ENCODE peak calls at places on chromosomes 2 and 18, in ten cellular contexts. X is HL-60; M is CD4-positive, alpha-beta T cell; D is HFFc6; Q is foreskin keratinocyte; F is fibroblast of lung; G is stomach; N is progenitor cell of endocrine pancreas; T is GM13977; I is neural progenitor cell. A is an unnamed sample.

GRCh38 chr18:24878289-24878688 is 417.9 kb downstream of the HRH4 start:
- DNase-seq in X (no peak), M (no peak), D (peak), Q (peak), F (peak), G (no peak), N (no peak), T (no peak), I (peak), A (peak)

GRCh38 chr18:23143059-23143831 is 8.0 kb downstream of the CABLES1 start:
- DNase-seq in X (peak), M (no peak), D (no peak), Q (peak), F (peak), G (no peak), N (no peak), T (no peak), I (no peak), A (no peak)

GRCh38 chr18:12742453-12742852 is 39.6 kb downstream of the PSMG2 start:
- DNase-seq in X (no peak), M (no peak), D (peak), Q (peak), F (peak), G (no peak), N (no peak), T (no peak), I (no peak), A (no peak)

GRCh38 chr2:241040081-241040803 is 41.8 kb downstream of the SNED1 start:
- DNase-seq in X (no peak), M (no peak), D (no peak), Q (no peak), F (no peak), G (no peak), N (no peak), T (no peak), I (no peak), A (no peak)

GRCh38 chr2:99754215-99754614 is 264.4 kb upstream of the REV1 start:
- DNase-seq in X (no peak), M (no peak), D (no peak), Q (no peak), F (peak), G (no peak), N (no peak), T (no peak), I (no peak), A (no peak)

GRCh38 chr2:63866009-63866709 is 24.5 kb downstream of the UGP2 start:
- DNase-seq in X (no peak), M (no peak), D (no peak), Q (no peak), F (peak), G (no peak), N (no peak), T (peak), I (no peak), A (peak)

GRCh38 chr2:234029150-234029733 is 21.3 kb upstream of the SPP2 start:
- DNase-seq in X (no peak), M (no peak), D (no peak), Q (no peak), F (no peak), G (no peak), N (no peak), T (no peak), I (no peak), A (no peak)

GRCh38 chr2:186349508-186349907 is 136.6 kb upstream of the ZC3H15 start:
- DNase-seq in X (peak), M (no peak), D (peak), Q (peak), F (peak), G (no peak), N (no peak), T (no peak), I (no peak), A (no peak)

GRCh38 chr2:36696533-36696932 is at the start of gene VIT:
- DNase-seq in X (peak), M (no peak), D (peak), Q (no peak), F (peak), G (no peak), N (no peak), T (no peak), I (no peak), A (no peak)

GRCh38 chr18:12420831-12421421 is 13.2 kb downstream of the PRELID3A start:
- DNase-seq in X (no peak), M (no peak), D (no peak), Q (no peak), F (no peak), G (no peak), N (peak), T (peak), I (peak), A (peak)

GRCh38 chr18:74739926-74740325 is 142.3 kb downstream of the ZNF407 start:
- DNase-seq in X (no peak), M (no peak), D (no peak), Q (no peak), F (no peak), G (no peak), N (no peak), T (no peak), I (no peak), A (no peak)

GRCh38 chr2:68223419-68223818 is 28.9 kb downstream of the PPP3R1 start:
- DNase-seq in X (no peak), M (no peak), D (no peak), Q (no peak), F (no peak), G (no peak), N (no peak), T (no peak), I (no peak), A (no peak)

GRCh38 chr2:47686018-47686417 is 96.9 kb upstream of the MSH6 start:
- DNase-seq in X (no peak), M (no peak), D (no peak), Q (no peak), F (no peak), G (no peak), N (no peak), T (no peak), I (no peak), A (no peak)

GRCh38 chr2:60285476-60286316 is 267.8 kb downstream of the BCL11A start:
- DNase-seq in X (no peak), M (no peak), D (no peak), Q (peak), F (no peak), G (no peak), N (no peak), T (no peak), I (no peak), A (no peak)

GRCh38 chr2:48315847-48316194 is 214.1 kb upstream of the STON1 start:
- DNase-seq in X (peak), M (peak), D (no peak), Q (peak), F (no peak), G (no peak), N (no peak), T (peak), I (peak), A (peak)

GRCh38 chr2:74036450-74037175 is 51.9 kb downstream of the TET3 start:
- DNase-seq in X (no peak), M (no peak), D (no peak), Q (no peak), F (no peak), G (no peak), N (no peak), T (no peak), I (no peak), A (no peak)

GRCh38 chr18:10131036-10131774 is 217.4 kb downstream of the VAPA start:
- DNase-seq in X (no peak), M (no peak), D (no peak), Q (peak), F (no peak), G (no peak), N (no peak), T (no peak), I (peak), A (no peak)

GRCh38 chr2:239802101-239802649 is 223.0 kb downstream of the NDUFA10 start:
- DNase-seq in X (no peak), M (no peak), D (no peak), Q (no peak), F (no peak), G (peak), N (no peak), T (no peak), I (no peak), A (no peak)

GRCh38 chr2:9753276-9753600 is 90.0 kb upstream of the TAF1B start:
- DNase-seq in X (peak), M (peak), D (peak), Q (peak), F (peak), G (peak), N (no peak), T (peak), I (peak), A (peak)

GRCh38 chr2:25977768-25978167 is 4.5 kb downstream of the KIF3C start:
- DNase-seq in X (no peak), M (no peak), D (peak), Q (peak), F (no peak), G (no peak), N (no peak), T (no peak), I (no peak), A (no peak)

GRCh38 chr18:22935431-22935830 is 2.3 kb downstream of the RBBP8 start:
- DNase-seq in X (no peak), M (no peak), D (no peak), Q (no peak), F (no peak), G (no peak), N (no peak), T (no peak), I (peak), A (no peak)

GRCh38 chr2:83730258-83730657 is 728.8 kb downstream of the SUCLG1 start:
- DNase-seq in X (no peak), M (no peak), D (no peak), Q (no peak), F (no peak), G (no peak), N (no peak), T (no peak), I (no peak), A (no peak)
- TF ChIP-seq CTCF in X (no peak), M (no peak), D (no peak), Q (no peak), F (no peak), G (no peak), N (no peak), T (no peak), I (no peak), A (no peak)

GRCh38 chr2:46335966-46336436 is 38.8 kb downstream of the EPAS1 start:
- DNase-seq in X (no peak), M (no peak), D (no peak), Q (no peak), F (no peak), G (peak), N (no peak), T (no peak), I (no peak), A (no peak)

GRCh38 chr2:46334389-46335345 is 37.5 kb downstream of the EPAS1 start:
- DNase-seq in X (no peak), M (no peak), D (peak), Q (peak), F (peak), G (no peak), N (no peak), T (no peak), I (no peak), A (no peak)

GRCh38 chr2:46335404-46335965 is 38.3 kb downstream of the EPAS1 start:
- DNase-seq in X (no peak), M (no peak), D (peak), Q (no peak), F (peak), G (no peak), N (no peak), T (no peak), I (peak), A (no peak)

GRCh38 chr2:46332686-46333281 is 35.6 kb downstream of the EPAS1 start:
- DNase-seq in X (no peak), M (no peak), D (peak), Q (peak), F (no peak), G (no peak), N (no peak), T (no peak), I (no peak), A (no peak)

DNA sequence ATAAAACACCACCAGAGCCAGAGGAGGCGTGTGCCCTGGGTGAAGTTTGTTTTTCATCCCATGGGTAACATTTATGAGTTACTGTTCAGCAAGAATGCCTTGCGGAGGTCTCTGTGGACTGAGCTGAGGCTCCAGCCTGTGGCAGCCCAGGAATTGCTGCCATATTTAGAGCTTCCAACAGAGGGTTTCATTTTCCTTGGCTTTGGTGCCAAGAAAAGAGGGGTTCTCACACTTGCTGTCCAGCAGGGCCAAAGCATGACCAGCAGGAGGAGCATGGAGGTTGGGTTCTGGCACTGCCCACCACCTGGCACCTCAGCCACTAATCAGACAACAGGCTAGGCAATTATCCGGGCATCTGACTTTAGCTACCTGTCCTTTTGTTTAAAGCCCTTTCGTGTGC is 36.7 kb downstream of the EPAS1 start:
- DNase-seq in X (no peak), M (no peak), D (no peak), Q (no peak), F (no peak), G (no peak), N (no peak), T (no peak), I (no peak), A (no peak)
- TF ChIP-seq CTCF in X (no peak), M (no peak), D (peak), Q (peak), F (no peak), G (no peak), N (no peak), T (no peak), I (peak), A (no peak)

DNA sequence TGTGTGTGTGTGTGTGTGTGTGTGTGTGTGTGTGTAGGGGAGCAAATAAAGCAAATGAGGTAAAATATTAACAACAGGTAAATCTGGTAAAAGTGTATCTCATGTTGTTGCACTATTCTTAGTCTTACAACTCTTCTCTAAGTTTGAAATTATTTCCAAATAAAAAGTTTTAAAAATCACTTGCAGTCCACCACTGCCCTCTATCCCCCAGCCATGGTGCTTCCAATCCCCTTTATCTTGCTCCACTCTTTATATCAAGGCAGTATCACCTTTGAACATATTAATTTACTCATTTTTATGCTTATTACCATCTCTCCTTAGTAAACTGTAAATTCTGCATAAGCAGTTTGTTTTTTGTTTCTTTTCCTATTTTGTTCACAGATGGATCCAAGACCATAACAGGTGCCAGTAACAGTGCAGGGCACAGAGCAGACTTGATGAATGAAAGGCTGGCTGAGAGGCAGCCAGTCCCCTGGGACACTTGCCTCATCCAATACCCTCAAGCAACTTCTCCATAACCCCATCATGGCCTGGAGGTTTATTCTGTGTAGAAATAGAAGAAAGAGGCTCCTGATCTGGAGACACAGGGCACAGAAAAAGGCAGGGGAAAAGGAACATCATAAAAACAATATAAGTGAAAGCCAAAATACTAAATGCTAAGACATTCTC is 67.6 kb downstream of the LDAH start:
- DNase-seq in X (peak), M (no peak), D (no peak), Q (no peak), F (peak), G (no peak), N (no peak), T (no peak), I (no peak), A (no peak)
- TF ChIP-seq CTCF in X (no peak), M (no peak), D (peak), Q (no peak), F (peak), G (no peak), N (peak), T (peak), I (no peak), A (no peak)

DNA sequence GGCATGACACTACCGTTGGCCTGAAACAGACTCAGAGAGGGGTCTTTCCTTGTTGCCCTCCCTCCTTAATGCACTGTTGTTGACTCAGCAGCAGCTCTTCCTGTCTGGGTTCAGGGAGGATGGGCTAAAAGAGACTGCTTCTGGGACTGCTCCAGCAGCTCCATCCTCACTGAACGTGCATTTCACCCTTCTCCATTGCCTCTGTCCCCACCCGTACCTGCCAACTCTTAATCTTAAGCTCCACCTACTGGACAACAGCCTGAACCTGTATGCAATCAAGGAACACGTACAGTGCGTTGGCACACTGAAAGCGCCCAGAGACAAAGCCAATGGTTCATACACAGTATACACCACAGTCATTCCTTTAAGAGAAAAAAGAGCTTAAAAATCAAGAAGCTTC is 230.8 kb upstream of the RAB6C start:
- DNase-seq in X (no peak), M (no peak), D (no peak), Q (peak), F (no peak), G (no peak), N (no peak), T (no peak), I (peak), A (no peak)
- TF ChIP-seq CTCF in X (no peak), M (no peak), D (no peak), Q (peak), F (no peak), G (no peak), N (peak), T (peak), I (peak), A (no peak)

GRCh38 chr2:194252127-194252526 is 1404.9 kb upstream of the SLC39A10 start:
- DNase-seq in X (no peak), M (no peak), D (no peak), Q (no peak), F (no peak), G (no peak), N (no peak), T (no peak), I (no peak), A (no peak)
- TF ChIP-seq CTCF in X (no peak), M (no peak), D (no peak), Q (no peak), F (no peak), G (no peak), N (no peak), T (no peak), I (no peak), A (no peak)

GRCh38 chr18:2998644-2999043 is 14.3 kb downstream of the LPIN2 start:
- DNase-seq in X (no peak), M (no peak), D (no peak), Q (no peak), F (no peak), G (no peak), N (no peak), T (no peak), I (no peak), A (no peak)

GRCh38 chr18:3007491-3007890 is 5.5 kb downstream of the LPIN2 start:
- DNase-seq in X (no peak), M (no peak), D (no peak), Q (no peak), F (no peak), G (no peak), N (no peak), T (no peak), I (no peak), A (no peak)

GRCh38 chr18:3005462-3005861 is 7.5 kb downstream of the LPIN2 start:
- DNase-seq in X (no peak), M (no peak), D (no peak), Q (no peak), F (no peak), G (no peak), N (no peak), T (no peak), I (no peak), A (no peak)

GRCh38 chr18:2997846-2998599 is 14.9 kb downstream of the LPIN2 start:
- DNase-seq in X (no peak), M (no peak), D (no peak), Q (no peak), F (no peak), G (peak), N (no peak), T (no peak), I (no peak), A (no peak)

DNA sequence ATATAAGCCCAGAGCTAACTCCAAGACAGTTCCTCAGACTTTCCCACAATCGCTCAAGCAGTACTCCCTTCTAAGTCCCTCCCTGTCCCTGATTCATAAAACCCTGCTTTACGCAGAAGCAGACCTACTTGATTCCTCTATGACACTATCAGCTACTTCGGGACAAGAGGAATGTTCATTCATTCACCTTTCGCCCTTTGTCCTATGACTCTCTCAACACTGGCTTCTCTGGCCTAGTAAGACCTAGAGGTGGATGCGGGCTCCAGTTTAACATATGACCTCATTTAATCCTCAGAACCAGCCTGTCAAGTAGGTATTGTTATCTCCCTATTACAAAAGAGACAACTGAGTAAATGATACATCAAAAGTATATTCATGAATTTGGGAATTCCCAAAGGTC is 10.2 kb downstream of the LPIN2 start:
- DNase-seq in X (no peak), M (no peak), D (no peak), Q (no peak), F (no peak), G (no peak), N (no peak), T (no peak), I (no peak), A (no peak)
- TF ChIP-seq CTCF in X (no peak), M (no peak), D (no peak), Q (no peak), F (no peak), G (no peak), N (no peak), T (no peak), I (no peak), A (no peak)

GRCh38 chr18:54679318-54680149 is 88.5 kb downstream of the DYNAP start:
- DNase-seq in X (peak), M (no peak), D (peak), Q (peak), F (peak), G (no peak), N (no peak), T (peak), I (peak), A (peak)
- TF ChIP-seq CTCF in X (peak), M (peak), D (peak), Q (peak), F (peak), G (no peak), N (peak), T (peak), I (peak), A (peak)

A was measured in GM10248.